ENCODE peak calls at places on chromosomes 11 and 22, in six cellular contexts. E is C1 segment of cervical spinal cord; D is GM23338; H is activated CD4-positive, alpha-beta T cell treated with anti-CD3 and anti-CD28 coated beads for 24 hours; C is germinal center; K is cerebellar nuclear complex. R is an unnamed sample.

GRCh38 chr11:75140269-75141138 is 10.4 kb upstream of the SLCO2B1 start:
- DNase-seq in E (no peak), D (peak; percentile 86), H (peak; percentile 66), C (peak; percentile 81), K (no peak), R (peak; percentile 73)

GRCh38 chr11:3989251-3989650 is 105.3 kb upstream of the RRM1 start:
- DNase-seq in E (no peak), D (peak; percentile 83), H (no peak), C (no peak), K (no peak), R (no peak)

GRCh38 chr22:29454186-29454745 is 15.9 kb downstream of the RFPL1 start:
- DNase-seq in E (peak; percentile 50), D (no peak), H (no peak), C (no peak), K (peak; percentile 83), R (no peak)

GRCh38 chr11:95778699-95779098 is 10.9 kb downstream of the FAM76B start:
- DNase-seq in E (no peak), D (no peak), H (no peak), C (no peak), K (no peak), R (no peak)

GRCh38 chr22:29706493-29706892 is 13.3 kb upstream of the CABP7 start:
- DNase-seq in E (no peak), D (peak; percentile 69), H (no peak), C (no peak), K (no peak), R (no peak)

GRCh38 chr11:110984147-110984546 is 261.4 kb upstream of the POU2AF2 start:
- DNase-seq in E (no peak), D (no peak), H (no peak), C (no peak), K (no peak), R (no peak)

GRCh38 chr22:31378123-31378522 is 21.3 kb upstream of the DRG1 start:
- DNase-seq in E (no peak), D (no peak), H (no peak), C (no peak), K (no peak), R (no peak)

GRCh38 chr11:10398525-10398924 is 56.5 kb upstream of the AMPD3 start:
- DNase-seq in E (no peak), D (no peak), H (no peak), C (no peak), K (no peak), R (no peak)

GRCh38 chr11:57932105-57932504 is 91.6 kb upstream of the OR9Q1 start:
- DNase-seq in E (no peak), D (no peak), H (no peak), C (no peak), K (no peak), R (no peak)

GRCh38 chr11:2467695-2468055 is 22.9 kb downstream of the KCNQ1 start:
- DNase-seq in E (no peak), D (no peak), H (no peak), C (no peak), K (no peak), R (no peak)

GRCh38 chr11:58577441-58578135 is 1.3 kb upstream of the ZFP91 start:
- DNase-seq in E (peak; percentile 59), D (no peak), H (no peak), C (peak; percentile 24), K (peak; percentile 55), R (peak; percentile 92)

GRCh38 chr22:44530106-44530505 is 32.1 kb upstream of the RTL6 start:
- DNase-seq in E (no peak), D (no peak), H (no peak), C (no peak), K (no peak), R (no peak)

GRCh38 chr22:45907378-45907777 is 69.6 kb downstream of the WNT7B start:
- DNase-seq in E (no peak), D (no peak), H (no peak), C (no peak), K (no peak), R (no peak)

GRCh38 chr11:110894224-110894623 is 182.0 kb upstream of the ARHGAP20 start:
- DNase-seq in E (no peak), D (no peak), H (no peak), C (no peak), K (no peak), R (no peak)

GRCh38 chr11:7573193-7573557 is 59.4 kb downstream of the PPFIBP2 start:
- DNase-seq in E (no peak), D (no peak), H (no peak), C (no peak), K (no peak), R (no peak)

GRCh38 chr22:26673485-26673884 is 16.1 kb downstream of the MIAT start:
- DNase-seq in E (no peak), D (no peak), H (no peak), C (no peak), K (no peak), R (no peak)

GRCh38 chr22:20495861-20496681 is 476 bp upstream of the KLHL22 start:
- DNase-seq in E (peak; percentile 82), D (peak; percentile 97), H (peak; percentile 86), C (peak; percentile 98), K (peak; percentile 84), R (peak; percentile 95)

R was measured in NAMALWA.